ENCODE peak calls at places on chromosome 5, in four cellular contexts. N is neural progenitor cell; K is left lung; Y is CD4-positive, alpha-beta memory T cell. O is an unnamed sample.

GRCh38 chr5:151740958-151741373 is 17.5 kb downstream of the ATOX1 start:
- DNase-seq in N (no peak), K (no peak), Y (no peak), O (no peak)

GRCh38 chr5:56530031-56530430 is 285.3 kb upstream of the MAP3K1 start:
- DNase-seq in N (no peak), K (peak), Y (no peak), O (no peak)

GRCh38 chr5:118791986-118792734 is 196.2 kb downstream of the DTWD2 start:
- DNase-seq in N (peak), K (no peak), Y (no peak), O (peak)

GRCh38 chr5:179768326-179769085 is 25.3 kb upstream of the LTC4S start:
- DNase-seq in N (peak), K (peak), Y (no peak), O (no peak)

GRCh38 chr5:118937393-118938061 is 50.8 kb downstream of the DTWD2 start:
- DNase-seq in N (peak), K (no peak), Y (no peak), O (no peak)

GRCh38 chr5:103014983-103015382 is 105.0 kb downstream of the GIN1 start:
- DNase-seq in N (no peak), K (no peak), Y (no peak), O (no peak)

GRCh38 chr5:111453747-111454146 is 58.6 kb downstream of the STARD4 start:
- DNase-seq in N (no peak), K (no peak), Y (no peak), O (no peak)

GRCh38 chr5:145743396-145744061 is 91.6 kb downstream of the PRELID2 start:
- DNase-seq in N (no peak), K (peak), Y (no peak), O (peak)

GRCh38 chr5:25405850-25406249 is 761.1 kb upstream of the CDH10 start:
- DNase-seq in N (no peak), K (no peak), Y (no peak), O (no peak)

GRCh38 chr5:127080001-127080478 is 6.7 kb upstream of the C5orf63 start:
- DNase-seq in N (peak), K (no peak), Y (no peak), O (no peak)

GRCh38 chr5:177509991-177510566 is 453 bp upstream of the DOK3 start:
- DNase-seq in N (no peak), K (peak), Y (no peak), O (no peak)

GRCh38 chr5:154146409-154146808 is 44.1 kb upstream of the GALNT10 start:
- DNase-seq in N (no peak), K (no peak), Y (no peak), O (no peak)

GRCh38 chr5:178378527-178379484 is 146.2 kb upstream of the PHYKPL start:
- DNase-seq in N (no peak), K (no peak), Y (no peak), O (no peak)

GRCh38 chr5:65186646-65187227 is 295.0 kb downstream of the ADAMTS6 start:
- DNase-seq in N (no peak), K (no peak), Y (no peak), O (no peak)

GRCh38 chr5:39376293-39376714 is 12.0 kb upstream of the C9 start:
- DNase-seq in N (peak), K (no peak), Y (peak), O (peak)

GRCh38 chr5:98458004-98458403 is 315.5 kb upstream of the RGMB start:
- DNase-seq in N (no peak), K (no peak), Y (no peak), O (peak)

GRCh38 chr5:25562656-25563055 is 917.9 kb upstream of the CDH10 start:
- DNase-seq in N (no peak), K (no peak), Y (no peak), O (no peak)

GRCh38 chr5:179817071-179817840 is 3.4 kb upstream of the SQSTM1 start:
- DNase-seq in N (peak), K (peak), Y (no peak), O (no peak)

GRCh38 chr5:178367351-178368120 is 134.9 kb upstream of the PHYKPL start:
- DNase-seq in N (no peak), K (no peak), Y (no peak), O (no peak)

GRCh38 chr5:61790678-61791077 is 458.6 kb downstream of the ZSWIM6 start:
- DNase-seq in N (no peak), K (no peak), Y (no peak), O (no peak)

GRCh38 chr5:54632131-54632551 is 114.6 kb downstream of the SNX18 start:
- DNase-seq in N (no peak), K (no peak), Y (no peak), O (no peak)

GRCh38 chr5:149389552-149390495 is 10.7 kb upstream of the IL17B start:
- DNase-seq in N (no peak), K (no peak), Y (no peak), O (no peak)

GRCh38 chr5:138632900-138633489 is 57.8 kb upstream of the HSPA9 start:
- DNase-seq in N (peak), K (no peak), Y (no peak), O (peak)

GRCh38 chr5:140591747-140592372 is 27.2 kb downstream of the SLC35A4 start:
- DNase-seq in N (no peak), K (no peak), Y (no peak), O (peak)

GRCh38 chr5:35247645-35248034 is 17.4 kb upstream of the PRLR start:
- DNase-seq in N (no peak), K (no peak), Y (no peak), O (no peak)

GRCh38 chr5:181221792-181222629 is 1.1 kb upstream of the TRIM41 start:
- DNase-seq in N (peak), K (peak), Y (peak), O (peak)

GRCh38 chr5:77627869-77628674 is 10.4 kb downstream of the OTP start:
- DNase-seq in N (peak), K (peak), Y (no peak), O (no peak)

GRCh38 chr5:91690921-91691320 is 307.8 kb upstream of the ARRDC3 start:
- DNase-seq in N (no peak), K (no peak), Y (no peak), O (peak)

GRCh38 chr5:142783601-142784291 is 13.6 kb downstream of the ARHGAP26 start:
- DNase-seq in N (peak), K (peak), Y (no peak), O (peak)

GRCh38 chr5:71757590-71758543 is 38.8 kb downstream of the CARTPT start:
- DNase-seq in N (peak), K (no peak), Y (peak), O (peak)

GRCh38 chr5:72063219-72063819 is 44.0 kb upstream of the MAP1B start:
- DNase-seq in N (peak), K (no peak), Y (no peak), O (peak)

GRCh38 chr5:173010547-173011464 is 27.2 kb downstream of the ATP6V0E1 start:
- DNase-seq in N (peak), K (no peak), Y (no peak), O (no peak)
- H3K27ac ChIP-seq in N (no peak), K (peak), Y (no peak), O (no peak)

DNA sequence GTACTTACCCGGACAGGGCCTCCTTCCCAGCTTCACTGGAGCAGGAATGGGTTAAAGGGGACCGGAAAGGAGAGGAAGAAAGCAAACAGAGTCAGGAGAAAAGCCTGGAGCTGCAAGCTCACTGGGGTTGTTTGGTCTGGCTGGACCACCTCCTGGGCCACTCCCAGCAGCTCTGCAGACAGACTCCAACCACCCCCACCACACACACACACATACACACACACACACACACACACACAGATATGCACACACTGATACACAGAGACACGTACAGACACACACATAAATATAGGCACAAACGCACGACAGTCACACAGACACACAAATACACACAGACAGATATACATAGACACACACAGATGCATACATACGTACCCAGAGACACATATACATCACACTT is 34.9 kb upstream of the SYNPO start:
- DNase-seq in N (no peak), K (no peak), Y (no peak), O (no peak)
- H3K27ac ChIP-seq in N (no peak), K (no peak), Y (no peak), O (no peak)

GRCh38 chr5:67181648-67182218 is 14.9 kb downstream of the CD180 start:
- DNase-seq in N (peak), K (no peak), Y (no peak), O (no peak)
- H3K27ac ChIP-seq in N (peak), K (peak), Y (peak), O (no peak)

GRCh38 chr5:148208226-148208625 is 5.4 kb downstream of the SPINK6 start:
- DNase-seq in N (no peak), K (no peak), Y (no peak), O (no peak)
- H3K27ac ChIP-seq in N (no peak), K (no peak), Y (no peak), O (no peak)

DNA sequence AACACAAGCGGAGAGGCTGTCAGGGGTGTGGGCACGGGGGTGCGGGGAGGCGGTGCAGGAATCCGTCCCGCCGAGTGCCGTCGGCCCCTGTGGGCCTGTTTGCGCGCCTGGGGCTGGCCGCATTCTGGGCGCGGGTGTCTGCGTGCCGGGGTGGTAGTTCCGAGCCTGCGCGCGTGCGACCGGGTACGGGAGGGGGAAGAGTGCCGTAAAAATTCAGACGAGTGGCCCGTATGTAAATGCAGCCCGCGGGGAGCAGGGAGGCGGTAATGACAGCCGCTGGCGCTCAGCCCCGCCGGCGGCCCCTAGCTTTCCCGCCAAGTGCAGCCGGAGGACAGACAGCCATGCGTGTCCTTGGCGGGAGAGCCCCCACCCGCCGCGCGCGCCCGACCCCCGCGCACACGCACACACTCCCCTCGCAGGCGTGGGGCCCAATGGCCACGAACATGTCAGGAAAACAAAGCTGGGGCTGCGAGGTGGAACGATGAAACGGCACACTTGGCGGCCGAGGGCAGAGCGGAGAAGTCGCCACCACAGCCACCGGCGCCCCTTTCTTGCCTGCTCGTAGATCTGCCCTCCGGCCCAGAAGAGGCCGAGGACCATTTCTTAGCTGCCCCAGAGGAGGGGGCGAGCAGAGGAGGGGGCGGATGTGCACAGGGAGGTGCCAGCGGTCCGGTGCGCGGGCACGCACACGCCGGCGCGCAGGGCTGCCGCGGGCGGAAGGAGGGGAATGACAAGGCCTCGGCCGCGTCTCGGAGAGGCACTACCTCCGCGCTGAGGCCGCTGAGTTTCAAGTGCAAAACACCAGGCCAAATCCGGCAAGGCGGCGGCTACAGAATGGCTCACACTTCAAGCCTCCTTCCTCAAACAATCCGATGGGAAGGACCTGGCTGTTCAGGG is 208.5 kb downstream of the MEF2C start:
- DNase-seq in N (peak), K (peak), Y (no peak), O (peak)
- H3K27ac ChIP-seq in N (no peak), K (no peak), Y (no peak), O (peak)

DNA sequence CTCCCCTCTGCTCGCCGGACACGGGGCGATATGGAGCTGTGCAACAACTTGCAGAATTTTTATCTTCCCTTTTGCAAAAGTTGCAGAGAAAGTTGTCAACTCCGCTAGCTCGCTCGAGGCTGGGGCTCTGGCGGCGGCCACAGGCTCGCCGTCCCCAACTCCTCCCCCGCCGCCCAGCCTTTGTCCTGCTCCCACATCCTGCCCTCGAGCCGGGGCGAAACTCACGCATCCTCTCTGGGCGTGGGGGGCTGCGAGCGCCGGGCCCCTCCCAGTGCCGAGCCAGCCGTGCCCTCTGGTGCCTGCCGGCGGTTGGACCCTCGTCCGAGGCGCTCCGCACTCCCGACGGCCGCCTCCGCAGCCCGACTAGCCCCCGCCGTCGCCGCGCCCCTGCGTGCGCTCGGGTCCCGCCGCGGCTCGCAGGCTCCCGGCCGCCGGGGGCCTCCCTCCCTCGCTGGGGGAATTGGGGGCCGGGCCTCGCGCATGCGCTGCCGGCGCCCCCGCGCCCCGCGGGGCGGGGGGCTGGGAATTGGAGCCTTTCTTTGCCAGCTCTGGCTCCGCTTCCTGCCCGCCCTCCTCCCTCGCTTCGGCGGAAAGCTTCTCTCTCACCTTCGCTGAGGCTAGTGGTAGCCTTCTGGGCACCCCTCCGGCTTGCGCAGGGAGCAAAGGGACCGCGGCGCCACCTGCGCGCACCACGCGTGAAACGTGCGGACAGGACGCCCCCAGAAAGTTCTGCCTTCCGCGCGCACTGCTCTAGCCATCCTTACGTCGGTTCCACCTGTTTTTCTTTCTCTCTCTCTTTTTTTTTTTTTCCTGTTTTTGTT is at the start of gene CCNJL:
- DNase-seq in N (peak), K (peak), Y (no peak), O (peak)
- H3K27ac ChIP-seq in N (no peak), K (peak), Y (no peak), O (peak)

DNA sequence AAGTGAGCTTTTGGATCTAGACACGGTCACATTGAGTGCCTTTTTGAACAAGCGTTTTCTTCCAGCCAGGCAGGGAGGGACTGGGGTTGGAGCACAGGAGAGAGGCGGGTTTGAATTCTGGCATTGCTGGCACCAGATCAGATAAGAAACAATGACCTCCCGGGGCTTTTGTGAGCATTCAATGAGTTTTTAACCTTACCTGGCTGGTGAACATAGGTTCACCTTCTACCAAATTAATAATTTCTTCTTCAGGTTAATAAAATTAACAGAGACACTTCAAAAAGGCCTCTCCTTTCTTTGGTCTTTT is 312.9 kb upstream of the MSX2 start:
- DNase-seq in N (no peak), K (no peak), Y (no peak), O (no peak)
- H3K27ac ChIP-seq in N (no peak), K (no peak), Y (no peak), O (no peak)

DNA sequence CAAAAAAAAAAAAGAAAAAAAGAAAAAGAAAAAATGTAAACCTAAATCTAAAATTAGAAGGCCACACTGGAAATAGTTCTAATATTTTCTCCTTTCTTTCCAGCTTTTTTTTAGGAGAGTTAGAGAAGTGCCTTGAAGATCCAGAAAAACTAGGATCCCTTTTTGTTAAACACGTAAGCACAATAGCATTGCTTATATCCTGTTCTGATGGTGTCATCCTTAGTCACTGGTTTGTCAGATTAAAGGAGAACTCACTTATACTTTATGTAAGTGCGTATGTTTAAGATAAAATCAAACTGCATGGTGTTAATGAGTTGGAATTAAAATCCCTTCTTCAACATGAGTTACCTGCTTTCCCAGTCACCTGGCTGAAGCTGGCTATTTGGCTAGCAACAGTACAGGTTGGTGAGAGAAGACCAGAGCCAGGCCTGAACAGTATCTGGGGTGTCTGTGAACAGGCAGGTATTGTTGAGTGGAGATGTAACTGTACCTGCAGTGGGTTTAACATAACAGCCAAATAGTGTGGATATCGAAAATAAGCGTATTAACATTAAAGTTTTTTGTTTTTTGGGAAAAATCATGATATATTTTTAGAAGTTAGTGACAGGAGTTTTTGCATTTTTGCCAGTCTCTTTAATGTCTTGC is 104.7 kb upstream of the OTULINL start:
- DNase-seq in N (no peak), K (no peak), Y (no peak), O (no peak)
- H3K27ac ChIP-seq in N (no peak), K (no peak), Y (no peak), O (no peak)

GRCh38 chr5:146744358-146744757 is 134.2 kb downstream of the PPP2R2B start:
- DNase-seq in N (peak), K (no peak), Y (no peak), O (no peak)
- H3K27ac ChIP-seq in N (no peak), K (no peak), Y (no peak), O (no peak)